ENCODE peak calls at places on chromosomes 5 and 9, in five cellular contexts. O is GM06990, I is neural progenitor cell, G is mammary epithelial cell, H is epithelial cell of esophagus. B is an unnamed sample.

GRCh38 chr9:134052941-134053340 is 14.9 kb downstream of the BRD3 start:
- DNase-seq in O (no peak), I (no peak), G (no peak), H (no peak), B (no peak)

GRCh38 chr5:79612667-79613190 is 488 bp downstream of the TENT2 start:
- DNase-seq in O (peak), I (no peak), G (no peak), H (no peak), B (no peak)

GRCh38 chr5:6436715-6437340 is 11.8 kb upstream of the UBE2QL1 start:
- DNase-seq in O (no peak), I (no peak), G (no peak), H (no peak), B (no peak)

GRCh38 chr9:109458453-109459211 is 39.5 kb downstream of the PTPN3 start:
- DNase-seq in O (no peak), I (no peak), G (no peak), H (no peak), B (no peak)

GRCh38 chr5:19977069-19977468 is 10.9 kb downstream of the CDH18 start:
- DNase-seq in O (no peak), I (no peak), G (no peak), H (no peak), B (no peak)

GRCh38 chr9:123723135-123723875 is 206.6 kb downstream of the DENND1A start:
- DNase-seq in O (no peak), I (no peak), G (no peak), H (no peak), B (no peak)

GRCh38 chr5:82356808-82357671 is 78.9 kb upstream of the RPS23 start:
- DNase-seq in O (peak), I (no peak), G (peak), H (peak), B (peak)

GRCh38 chr5:37640088-37640487 is 199.8 kb downstream of the GDNF start:
- DNase-seq in O (no peak), I (no peak), G (no peak), H (no peak), B (no peak)

GRCh38 chr5:28500511-28500910 is 1462.1 kb upstream of the CDH9 start:
- DNase-seq in O (no peak), I (no peak), G (no peak), H (no peak), B (no peak)

GRCh38 chr9:88373018-88373417 is 15.2 kb upstream of the SPIN1 start:
- DNase-seq in O (no peak), I (no peak), G (no peak), H (no peak), B (no peak)

GRCh38 chr9:101083451-101083850 is 54.9 kb downstream of the PLPPR1 start:
- DNase-seq in O (no peak), I (no peak), G (no peak), H (no peak), B (no peak)

GRCh38 chr5:78653969-78654368 is 5.4 kb upstream of the LHFPL2 start:
- DNase-seq in O (no peak), I (no peak), G (no peak), H (no peak), B (no peak)

GRCh38 chr9:34337404-34337803 is 8.0 kb downstream of the NUDT2 start:
- DNase-seq in O (no peak), I (no peak), G (no peak), H (peak), B (no peak)

GRCh38 chr9:93683331-93684134 is 107.1 kb downstream of the PHF2 start:
- DNase-seq in O (no peak), I (no peak), G (no peak), H (no peak), B (no peak)

GRCh38 chr5:169826618-169827017 is 153.7 kb downstream of the INSYN2B start:
- DNase-seq in O (no peak), I (no peak), G (no peak), H (peak), B (no peak)

GRCh38 chr5:57900356-57900944 is 417.8 kb upstream of the ACTBL2 start:
- DNase-seq in O (no peak), I (no peak), G (no peak), H (no peak), B (no peak)

GRCh38 chr9:34157898-34158297 is 20.9 kb upstream of the UBAP1 start:
- DNase-seq in O (no peak), I (no peak), G (no peak), H (no peak), B (no peak)

GRCh38 chr9:15033316-15033715 is 123.1 kb upstream of the FREM1 start:
- DNase-seq in O (no peak), I (no peak), G (no peak), H (no peak), B (no peak)

GRCh38 chr5:150258126-150258525 is 31.4 kb downstream of the CAMK2A start:
- DNase-seq in O (no peak), I (peak), G (no peak), H (no peak), B (no peak)

GRCh38 chr9:80410106-80410505 is 838.3 kb downstream of the TLE4 start:
- DNase-seq in O (no peak), I (peak), G (no peak), H (no peak), B (no peak)

GRCh38 chr9:98215821-98216220 is 23.4 kb upstream of the CORO2A start:
- DNase-seq in O (no peak), I (peak), G (no peak), H (no peak), B (no peak)

GRCh38 chr5:101260857-101261256 is 357.8 kb upstream of the ST8SIA4 start:
- DNase-seq in O (no peak), I (no peak), G (no peak), H (no peak), B (no peak)

GRCh38 chr5:145479862-145480261 is 355.3 kb downstream of the PRELID2 start:
- DNase-seq in O (no peak), I (no peak), G (peak), H (peak), B (no peak)

GRCh38 chr9:135816179-135816970 is 91.0 kb downstream of the CAMSAP1 start:
- DNase-seq in O (no peak), I (no peak), G (no peak), H (no peak), B (no peak)

GRCh38 chr9:503881-504852 is 289.5 kb downstream of the DOCK8 start:
- DNase-seq in O (peak), I (peak), G (peak), H (peak), B (no peak)
- TF ChIP-seq CTCF in O (no peak), I (peak), G (peak), H (no peak), B (no peak)

GRCh38 chr5:96439477-96440184 is 6.6 kb upstream of the PCSK1 start:
- DNase-seq in O (peak), I (no peak), G (no peak), H (no peak), B (no peak)
- H3K4me3 ChIP-seq in O (peak), I (no peak), G (no peak), H (no peak), B (no peak)

GRCh38 chr5:16464664-16465543 is 696 bp downstream of the ZNF622 start:
- DNase-seq in O (peak), I (no peak), G (no peak), H (no peak), B (no peak)
- TF ChIP-seq CTCF in O (peak), I (no peak), G (no peak), H (peak), B (no peak)

GRCh38 chr9:23825143-23825531 is 903 bp downstream of the ELAVL2 start:
- DNase-seq in O (no peak), I (peak), G (peak), H (no peak), B (no peak)
- H3K4me3 ChIP-seq in O (no peak), I (peak), G (peak), H (peak), B (no peak)

GRCh38 chr9:73081979-73082657 is 69.5 kb upstream of the ANXA1 start:
- DNase-seq in O (peak), I (peak), G (peak), H (peak), B (peak)
- TF ChIP-seq CTCF in O (peak), I (peak), G (peak), H (peak), B (peak)

GRCh38 chr5:172731286-172732073 is 39.5 kb downstream of the DUSP1 start:
- DNase-seq in O (no peak), I (no peak), G (peak), H (peak), B (no peak)

GRCh38 chr5:172732201-172732865 is 38.7 kb downstream of the DUSP1 start:
- DNase-seq in O (no peak), I (no peak), G (no peak), H (no peak), B (no peak)

GRCh38 chr5:172733179-172733973 is 37.6 kb downstream of the DUSP1 start:
- DNase-seq in O (no peak), I (peak), G (peak), H (peak), B (peak)

GRCh38 chr5:172735141-172735831 is 35.7 kb downstream of the DUSP1 start:
- DNase-seq in O (no peak), I (no peak), G (no peak), H (no peak), B (no peak)

GRCh38 chr5:172733974-172734346 is 37.0 kb downstream of the DUSP1 start:
- DNase-seq in O (no peak), I (no peak), G (no peak), H (no peak), B (no peak)
- H3K4me3 ChIP-seq in O (no peak), I (no peak), G (no peak), H (no peak), B (no peak)

B was measured in HFF-Myc.